ENCODE peak calls at places on chromosome 20, in eight cellular contexts. C, A, S, U, D, N, W and Y are unnamed samples.

GRCh38 chr20:13995086-13995665 is at the start of gene MACROD2:
- DNase-seq in C (peak), A (no peak), S (no peak), U (peak), D (peak), N (peak), W (peak), Y (peak)

GRCh38 chr20:8043687-8044278 is 24.2 kb upstream of the TMX4 start:
- DNase-seq in C (peak), A (no peak), S (peak), U (peak), D (peak), N (peak), W (no peak), Y (no peak)

GRCh38 chr20:56222945-56223344 is 25.6 kb upstream of the MC3R start:
- DNase-seq in C (no peak), A (no peak), S (no peak), U (no peak), D (no peak), N (no peak), W (no peak), Y (no peak)

GRCh38 chr20:62734881-62735280 is 26.2 kb downstream of the NTSR1 start:
- DNase-seq in C (no peak), A (no peak), S (peak), U (no peak), D (no peak), N (no peak), W (no peak), Y (no peak)

GRCh38 chr20:7195704-7196103 is 428.2 kb downstream of the BMP2 start:
- DNase-seq in C (no peak), A (no peak), S (peak), U (no peak), D (no peak), N (peak), W (no peak), Y (no peak)

GRCh38 chr20:57657537-57658446 is 37.6 kb upstream of the ZBP1 start:
- DNase-seq in C (no peak), A (no peak), S (no peak), U (peak), D (no peak), N (no peak), W (no peak), Y (peak)

GRCh38 chr20:62027698-62028321 is 37.9 kb downstream of the TAF4 start:
- DNase-seq in C (peak), A (no peak), S (no peak), U (no peak), D (no peak), N (no peak), W (no peak), Y (no peak)

GRCh38 chr20:63177785-63178444 is 38.0 kb downstream of the YTHDF1 start:
- DNase-seq in C (peak), A (no peak), S (no peak), U (no peak), D (peak), N (no peak), W (no peak), Y (no peak)

GRCh38 chr20:18983796-18984195 is 170.2 kb downstream of the SCP2D1 start:
- DNase-seq in C (no peak), A (no peak), S (no peak), U (no peak), D (no peak), N (no peak), W (no peak), Y (no peak)

GRCh38 chr20:58906894-58907293 is 54.4 kb downstream of the GNAS start:
- DNase-seq in C (no peak), A (no peak), S (peak), U (no peak), D (no peak), N (peak), W (no peak), Y (no peak)

GRCh38 chr20:50048420-50049166 is 64.4 kb downstream of the UBE2V1 start:
- DNase-seq in C (no peak), A (no peak), S (peak), U (no peak), D (no peak), N (no peak), W (no peak), Y (no peak)

GRCh38 chr20:56285496-56285895 is 37.0 kb downstream of the MC3R start:
- DNase-seq in C (no peak), A (no peak), S (no peak), U (no peak), D (no peak), N (no peak), W (no peak), Y (no peak)

GRCh38 chr20:33250666-33251065 is 14.9 kb downstream of the BPIFA1 start:
- DNase-seq in C (no peak), A (no peak), S (peak), U (no peak), D (no peak), N (no peak), W (no peak), Y (no peak)

GRCh38 chr20:63969851-63970713 is at the start of gene ZNF512B:
- DNase-seq in C (peak), A (no peak), S (peak), U (peak), D (peak), N (peak), W (no peak), Y (peak)

GRCh38 chr20:24493181-24493580 is 23.8 kb downstream of the SYNDIG1 start:
- DNase-seq in C (no peak), A (no peak), S (no peak), U (no peak), D (no peak), N (no peak), W (no peak), Y (no peak)

GRCh38 chr20:19975901-19976300 is 41.3 kb upstream of the NAA20 start:
- DNase-seq in C (no peak), A (no peak), S (no peak), U (no peak), D (no peak), N (peak), W (no peak), Y (no peak)

GRCh38 chr20:4519530-4519929 is 202.2 kb upstream of the PRND start:
- DNase-seq in C (peak), A (no peak), S (peak), U (peak), D (no peak), N (no peak), W (no peak), Y (no peak)

GRCh38 chr20:58065508-58066361 is 162.7 kb downstream of the ANKRD60 start:
- DNase-seq in C (no peak), A (no peak), S (no peak), U (no peak), D (no peak), N (peak), W (no peak), Y (peak)

GRCh38 chr20:8678098-8678776 is 390.6 kb upstream of the PLCB4 start:
- DNase-seq in C (no peak), A (no peak), S (no peak), U (no peak), D (no peak), N (peak), W (no peak), Y (no peak)

GRCh38 chr20:47455133-47456040 is 46.3 kb upstream of the NCOA3 start:
- DNase-seq in C (no peak), A (no peak), S (peak), U (no peak), D (no peak), N (no peak), W (no peak), Y (no peak)

GRCh38 chr20:32462900-32463641 is 104.9 kb downstream of the ASXL1 start:
- DNase-seq in C (no peak), A (no peak), S (no peak), U (no peak), D (no peak), N (no peak), W (no peak), Y (no peak)

GRCh38 chr20:56229821-56230220 is 18.7 kb upstream of the MC3R start:
- DNase-seq in C (no peak), A (no peak), S (no peak), U (no peak), D (no peak), N (no peak), W (no peak), Y (no peak)

GRCh38 chr20:6769953-6770831 is 2.7 kb downstream of the BMP2 start:
- DNase-seq in C (peak), A (no peak), S (peak), U (peak), D (no peak), N (peak), W (peak), Y (peak)

GRCh38 chr20:34705383-34706021 is 1.4 kb downstream of the TP53INP2 start:
- DNase-seq in C (no peak), A (no peak), S (peak), U (peak), D (no peak), N (peak), W (no peak), Y (no peak)

GRCh38 chr20:48708116-48708515 is 119.7 kb downstream of the PREX1 start:
- DNase-seq in C (no peak), A (no peak), S (no peak), U (no peak), D (no peak), N (no peak), W (no peak), Y (no peak)

GRCh38 chr20:3749689-3750639 is 17.5 kb downstream of the HSPA12B start:
- DNase-seq in C (peak), A (no peak), S (peak), U (peak), D (peak), N (no peak), W (no peak), Y (peak)

GRCh38 chr20:3758566-3758965 is 9.0 kb downstream of the ADISSP start:
- DNase-seq in C (no peak), A (no peak), S (no peak), U (no peak), D (no peak), N (no peak), W (no peak), Y (no peak)

GRCh38 chr20:50274570-50275430 is 84.2 kb downstream of the CEBPB start:
- DNase-seq in C (no peak), A (no peak), S (peak), U (no peak), D (no peak), N (no peak), W (peak), Y (no peak)

GRCh38 chr20:33947709-33948295 is 45.9 kb upstream of the RALY start:
- DNase-seq in C (peak), A (peak), S (peak), U (peak), D (peak), N (peak), W (no peak), Y (no peak)

GRCh38 chr20:44819936-44820335 is 9.6 kb upstream of the RIMS4 start:
- DNase-seq in C (no peak), A (no peak), S (no peak), U (no peak), D (no peak), N (no peak), W (no peak), Y (no peak)

GRCh38 chr20:44814937-44815336 is 4.6 kb upstream of the RIMS4 start:
- DNase-seq in C (no peak), A (no peak), S (no peak), U (no peak), D (no peak), N (no peak), W (no peak), Y (no peak)

DNA sequence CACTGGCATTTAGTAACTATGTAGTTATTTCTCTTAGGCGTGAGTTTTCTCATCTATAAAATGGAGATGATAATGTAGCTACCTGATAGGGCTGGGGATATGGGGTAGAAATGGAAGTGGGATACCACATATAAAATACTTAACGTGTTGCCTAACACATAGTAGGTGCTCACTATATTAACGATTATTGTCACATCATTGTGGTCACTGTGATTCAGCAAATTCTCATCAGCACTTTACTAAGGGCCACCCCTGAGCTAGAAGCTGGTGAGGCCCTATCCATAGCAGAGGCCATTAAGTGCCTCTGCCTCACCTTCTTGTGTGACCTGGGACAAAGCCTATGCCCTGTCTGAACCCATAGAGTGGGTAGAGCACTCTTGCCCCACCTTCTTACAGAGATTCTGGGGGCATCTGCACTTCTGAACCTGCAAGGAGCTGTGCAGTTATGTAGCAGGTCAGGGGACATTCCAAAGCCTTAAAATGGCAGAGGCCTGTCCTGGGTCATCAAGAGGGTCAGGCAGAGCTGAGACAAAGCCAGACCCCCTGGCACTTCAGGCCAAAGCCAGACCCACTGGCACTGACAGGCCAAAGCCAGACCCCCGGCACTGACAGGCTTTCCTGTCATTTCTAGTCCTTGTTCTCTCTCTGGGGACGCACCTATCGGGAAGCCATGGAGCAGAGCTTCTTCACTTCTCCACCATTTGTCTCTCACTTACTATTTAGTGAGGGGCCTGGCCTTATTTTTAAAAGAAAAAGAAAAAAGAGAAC is 7.0 kb upstream of the RIMS4 start:
- DNase-seq in C (no peak), A (no peak), S (no peak), U (no peak), D (no peak), N (no peak), W (no peak), Y (no peak)
- TF ChIP-seq CTCF in C (no peak), A (no peak), S (no peak), U (no peak), D (no peak), N (no peak), W (no peak), Y (no peak)

DNA sequence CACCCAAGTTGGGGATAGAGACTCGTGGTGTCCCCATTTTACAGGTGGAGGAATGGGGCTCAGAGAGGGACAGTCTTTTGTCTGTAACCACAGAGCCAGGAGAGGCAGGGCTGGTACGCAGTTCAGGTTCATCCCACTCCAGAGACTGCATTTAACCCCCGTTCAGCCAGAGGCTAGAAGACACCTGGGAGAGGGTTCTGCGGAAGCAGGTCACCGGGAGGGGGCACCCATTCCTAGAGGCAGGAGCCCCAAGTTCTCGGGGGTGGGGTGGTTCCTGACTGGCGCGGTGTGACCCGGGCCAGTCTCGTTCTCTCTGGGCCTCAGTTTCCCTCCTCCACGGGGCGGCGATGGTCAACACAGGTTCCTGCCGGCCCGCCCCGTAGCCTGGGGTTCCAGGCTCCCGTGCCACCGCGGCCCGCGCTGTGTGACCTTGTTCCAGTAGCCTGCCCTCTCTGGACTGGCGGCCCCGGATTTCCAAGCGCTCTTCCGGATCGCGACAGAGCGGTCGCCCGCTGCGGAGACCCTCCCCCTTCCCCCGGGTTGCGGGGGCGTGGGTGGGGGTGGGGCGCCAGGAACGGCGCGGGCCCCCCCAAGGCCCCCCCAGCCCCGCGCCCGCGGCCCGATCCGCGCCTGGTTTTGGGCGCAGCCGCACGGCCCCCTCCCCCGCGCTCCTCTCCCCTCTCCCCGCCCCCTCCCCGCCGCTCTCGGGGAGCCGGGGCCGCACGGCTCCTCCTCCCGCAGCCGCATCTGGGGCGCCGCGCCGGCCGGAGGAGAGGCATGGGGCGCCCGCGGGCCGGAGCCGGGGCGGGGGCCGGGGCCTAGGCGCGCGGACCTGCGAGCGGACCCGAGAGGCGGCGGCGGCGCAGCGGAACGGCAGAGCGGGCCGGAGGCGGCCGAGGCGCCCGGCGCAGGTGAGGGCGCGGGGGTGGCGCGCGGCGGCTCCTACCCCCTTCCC is at the start of gene DLGAP4:
- DNase-seq in C (peak), A (no peak), S (no peak), U (no peak), D (no peak), N (no peak), W (no peak), Y (no peak)
- TF ChIP-seq CTCF in C (no peak), A (peak), S (no peak), U (no peak), D (no peak), N (no peak), W (no peak), Y (no peak)

GRCh38 chr20:25669826-25670422 is 26.7 kb downstream of the ZNF337 start:
- DNase-seq in C (no peak), A (no peak), S (peak), U (peak), D (no peak), N (peak), W (no peak), Y (no peak)
- TF ChIP-seq CTCF in C (no peak), A (no peak), S (no peak), U (no peak), D (peak), N (peak), W (no peak), Y (no peak)

GRCh38 chr20:21526776-21527175 is 12.9 kb upstream of the NKX2-2 start:
- DNase-seq in C (no peak), A (no peak), S (no peak), U (no peak), D (no peak), N (no peak), W (no peak), Y (no peak)
- TF ChIP-seq CTCF in C (no peak), A (no peak), S (no peak), U (no peak), D (no peak), N (no peak), W (no peak), Y (no peak)

DNA sequence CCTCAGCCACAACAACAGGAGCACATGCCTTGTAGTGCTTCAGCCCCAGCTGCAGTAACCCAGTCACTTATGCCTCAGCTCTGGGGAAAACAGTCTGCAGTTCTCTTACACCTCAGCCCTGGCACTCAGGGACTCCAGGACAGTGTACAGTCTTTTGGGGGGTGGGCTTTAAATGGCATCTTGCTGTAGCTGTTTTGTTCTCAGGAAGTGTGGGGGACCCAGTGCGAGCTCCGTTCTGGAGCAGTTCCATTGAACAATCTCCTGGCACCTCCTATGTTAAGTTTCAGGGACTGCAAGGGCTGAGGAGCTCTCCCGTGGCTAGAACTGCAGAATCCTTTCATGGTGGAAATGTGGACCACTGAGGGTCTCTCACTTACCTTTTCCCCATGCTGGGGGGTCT is 55.2 kb downstream of the PLCG1 start:
- DNase-seq in C (no peak), A (no peak), S (no peak), U (no peak), D (no peak), N (no peak), W (no peak), Y (no peak)
- TF ChIP-seq CTCF in C (no peak), A (no peak), S (no peak), U (no peak), D (no peak), N (no peak), W (no peak), Y (no peak)

GRCh38 chr20:21127201-21127981 is 1.5 kb downstream of the KIZ start:
- DNase-seq in C (no peak), A (no peak), S (no peak), U (no peak), D (no peak), N (no peak), W (no peak), Y (no peak)

GRCh38 chr20:21133404-21133803 is 7.5 kb downstream of the KIZ start:
- DNase-seq in C (no peak), A (no peak), S (no peak), U (no peak), D (no peak), N (no peak), W (no peak), Y (no peak)

GRCh38 chr20:21133917-21134622 is 8.2 kb downstream of the KIZ start:
- DNase-seq in C (no peak), A (no peak), S (no peak), U (no peak), D (no peak), N (no peak), W (no peak), Y (no peak)

GRCh38 chr20:21125849-21126840 is at the start of gene KIZ:
- DNase-seq in C (peak), A (peak), S (peak), U (peak), D (peak), N (peak), W (peak), Y (peak)

GRCh38 chr20:21129861-21130260 is 4.0 kb downstream of the KIZ start:
- DNase-seq in C (no peak), A (no peak), S (no peak), U (no peak), D (no peak), N (no peak), W (no peak), Y (no peak)
- TF ChIP-seq CTCF in C (no peak), A (no peak), S (peak), U (no peak), D (peak), N (no peak), W (no peak), Y (no peak)